ENCODE peak calls at places on chromosomes 16 and 17, in nine cellular contexts. Q is GM12865; X is pancreas; J is lung; U is stimulated activated CD4-positive, alpha-beta T cell treated with anti-CD3 and anti-CD28 coated beads, Interleukin-4, amount 100 ng/mL, for 24 hours; V is AG08396; H is amniotic stem cell; W is NCI-H510A treated with DMSO at 0.1 percent for 48 hours; G is NCI-H69. Y is an unnamed sample.
A peak's percentile ranks its signal among the peaks of the same experiment; 100 is the strongest.

GRCh38 chr16:70684146-70685060 is 1.4 kb downstream of the MTSS2 start:
- DNase-seq in Q (no peak), X (no peak), J (no peak), U (no peak), V (no peak), H (no peak), W (no peak), G (no peak), Y (no peak)

GRCh38 chr17:78343099-78343432 is 16.8 kb downstream of the SOCS3 start:
- DNase-seq in Q (no peak), X (peak; percentile 31), J (peak; percentile 72), U (no peak), V (peak; percentile 92), H (peak; percentile 59), W (no peak), G (no peak), Y (no peak)

GRCh38 chr17:82909322-82909904 is 69.6 kb upstream of the ZNF750 start:
- DNase-seq in Q (no peak), X (peak; percentile 98), J (no peak), U (no peak), V (no peak), H (no peak), W (no peak), G (no peak), Y (no peak)

GRCh38 chr16:6267682-6268081 is 1065.0 kb upstream of the RBFOX1 start:
- DNase-seq in Q (no peak), X (no peak), J (no peak), U (no peak), V (no peak), H (no peak), W (no peak), G (no peak), Y (no peak)

GRCh38 chr17:47837401-47838039 is 3.6 kb downstream of the SCRN2 start:
- DNase-seq in Q (no peak), X (no peak), J (no peak), U (no peak), V (no peak), H (no peak), W (no peak), G (no peak), Y (no peak)

GRCh38 chr16:67399218-67399733 is 6.0 kb upstream of the TPPP3 start:
- DNase-seq in Q (peak; percentile 33), X (peak; percentile 47), J (no peak), U (peak; percentile 53), V (peak; percentile 78), H (no peak), W (no peak), G (peak; percentile 39), Y (no peak)

GRCh38 chr16:75109732-75110243 is 6.8 kb downstream of the LDHD start:
- DNase-seq in Q (no peak), X (peak; percentile 42), J (no peak), U (no peak), V (no peak), H (no peak), W (peak; percentile 32), G (peak; percentile 1), Y (no peak)

GRCh38 chr16:73697336-73697735 is 599.3 kb upstream of the PSMD7 start:
- DNase-seq in Q (no peak), X (no peak), J (no peak), U (no peak), V (no peak), H (no peak), W (no peak), G (no peak), Y (no peak)

GRCh38 chr17:77432034-77432554 is 291.3 kb downstream of the SEC14L1 start:
- DNase-seq in Q (no peak), X (no peak), J (no peak), U (no peak), V (no peak), H (no peak), W (no peak), G (no peak), Y (no peak)

GRCh38 chr16:66925322-66925840 is at the start of gene RRAD:
- DNase-seq in Q (no peak), X (no peak), J (peak; percentile 39), U (no peak), V (peak; percentile 75), H (no peak), W (no peak), G (peak; percentile 8), Y (no peak)

GRCh38 chr17:74994440-74994839 is 7.0 kb downstream of the CDR2L start:
- DNase-seq in Q (no peak), X (no peak), J (no peak), U (no peak), V (no peak), H (no peak), W (no peak), G (no peak), Y (no peak)

GRCh38 chr16:50699345-50700159 is 6.1 kb downstream of the NOD2 start:
- DNase-seq in Q (peak; percentile 47), X (no peak), J (no peak), U (peak; percentile 82), V (no peak), H (no peak), W (no peak), G (no peak), Y (no peak)

GRCh38 chr17:5019475-5019956 is 15.7 kb downstream of the SLC52A1 start:
- DNase-seq in Q (peak; percentile 44), X (no peak), J (no peak), U (peak; percentile 43), V (peak; percentile 63), H (no peak), W (no peak), G (peak; percentile 3), Y (no peak)

GRCh38 chr17:82866521-82867214 is 26.8 kb upstream of the ZNF750 start:
- DNase-seq in Q (no peak), X (no peak), J (no peak), U (no peak), V (peak; percentile 88), H (peak; percentile 14), W (peak; percentile 54), G (peak; percentile 84), Y (no peak)

GRCh38 chr17:77129568-77130301 is 11.0 kb upstream of the SEC14L1 start:
- DNase-seq in Q (no peak), X (no peak), J (no peak), U (no peak), V (no peak), H (no peak), W (no peak), G (peak; percentile 75), Y (no peak)

GRCh38 chr16:31477220-31478216 is 5.4 kb upstream of the SLC5A2 start:
- DNase-seq in Q (no peak), X (peak; percentile 83), J (peak; percentile 85), U (peak; percentile 34), V (no peak), H (no peak), W (peak; percentile 66), G (no peak), Y (no peak)

GRCh38 chr17:22704674-22705073 is 1012.4 kb downstream of the KCNJ18 start:
- DNase-seq in Q (no peak), X (no peak), J (no peak), U (no peak), V (no peak), H (no peak), W (no peak), G (no peak), Y (no peak)

GRCh38 chr16:64590516-64590915 is 531.3 kb downstream of the CDH11 start:
- DNase-seq in Q (no peak), X (no peak), J (no peak), U (no peak), V (no peak), H (no peak), W (no peak), G (no peak), Y (no peak)

GRCh38 chr17:79064026-79064425 is 10.6 kb upstream of the ENGASE start:
- DNase-seq in Q (no peak), X (no peak), J (no peak), U (no peak), V (no peak), H (no peak), W (no peak), G (no peak), Y (peak; percentile 24)

GRCh38 chr16:67919618-67920210 is 11.9 kb downstream of the CTRL start:
- DNase-seq in Q (no peak), X (no peak), J (no peak), U (no peak), V (no peak), H (no peak), W (no peak), G (no peak), Y (no peak)

GRCh38 chr17:50541402-50541915 is 5.5 kb upstream of the SPATA20 start:
- DNase-seq in Q (no peak), X (peak; percentile 35), J (no peak), U (no peak), V (no peak), H (no peak), W (no peak), G (no peak), Y (no peak)

GRCh38 chr16:19700319-19700781 is 17.7 kb downstream of the KNOP1 start:
- DNase-seq in Q (no peak), X (no peak), J (no peak), U (no peak), V (peak; percentile 48), H (no peak), W (no peak), G (peak; percentile 93), Y (no peak)

GRCh38 chr17:27506348-27507218 is 50.3 kb downstream of the KSR1 start:
- DNase-seq in Q (peak; percentile 85), X (no peak), J (no peak), U (no peak), V (no peak), H (no peak), W (peak; percentile 44), G (peak; percentile 74), Y (no peak)

GRCh38 chr16:59412275-59412841 is 678.2 kb upstream of the GOT2 start:
- DNase-seq in Q (no peak), X (no peak), J (no peak), U (no peak), V (peak; percentile 5), H (no peak), W (peak; percentile 12), G (no peak), Y (no peak)